ENCODE peak calls at places on chromosomes 4 and X, in five cellular contexts. B is neural progenitor cell, O is lung, C is Peyer's patch, J is hepatocyte. K is an unnamed sample.

GRCh38 chr4:167887726-167888125 is 204.6 kb upstream of the ANXA10 start:
- DNase-seq in C (no peak), O (no peak), B (peak; percentile 76), J (no peak), K (no peak)

GRCh38 chrX:22194207-22194606 is 78.5 kb upstream of the CBLL2 start:
- DNase-seq in B (no peak), J (no peak), O (no peak), C (no peak), K (no peak)

GRCh38 chrX:46588263-46588662 is 14.7 kb downstream of the CHST7 start:
- DNase-seq in O (no peak), B (no peak), C (peak; percentile 58), J (no peak), K (peak; percentile 37)

GRCh38 chrX:129934461-129934860 is 28.5 kb downstream of the UTP14A start:
- DNase-seq in J (no peak), B (peak; percentile 22), C (no peak), O (no peak), K (no peak)

GRCh38 chr4:73868206-73869129 is 725 bp upstream of the CXCL1 start:
- DNase-seq in O (no peak), B (no peak), J (no peak), C (no peak), K (no peak)

GRCh38 chrX:40057405-40057804 is 40.4 kb downstream of the BCOR start:
- DNase-seq in B (peak; percentile 33), O (no peak), C (no peak), J (no peak), K (no peak)

GRCh38 chr4:56276547-56276946 is 110.7 kb downstream of the AASDH start:
- DNase-seq in B (no peak), O (no peak), J (no peak), C (peak; percentile 65), K (no peak)

GRCh38 chr4:63757919-63758318 is 651.3 kb downstream of the TECRL start:
- DNase-seq in J (no peak), C (no peak), B (no peak), O (no peak), K (no peak)

GRCh38 chr4:64715741-64716140 is 306.5 kb upstream of the TECRL start:
- DNase-seq in J (no peak), B (no peak), O (no peak), C (no peak), K (no peak)

GRCh38 chrX:13179100-13179499 is 134.7 kb upstream of the FAM9C start:
- DNase-seq in O (no peak), C (no peak), J (no peak), B (no peak), K (no peak)

GRCh38 chr4:152128356-152128755 is 367.5 kb upstream of the GATB start:
- DNase-seq in O (no peak), B (no peak), C (no peak), J (no peak), K (no peak)

GRCh38 chr4:8040607-8041006 is 100.9 kb upstream of the AFAP1 start:
- DNase-seq in O (no peak), J (no peak), B (no peak), C (no peak), K (no peak)

GRCh38 chrX:12874599-12874998 is 7.7 kb downstream of the TLR7 start:
- DNase-seq in C (no peak), J (no peak), B (no peak), O (no peak), K (no peak)

GRCh38 chrX:26262121-26262523 is 46.2 kb downstream of the MAGEB5 start:
- DNase-seq in B (no peak), O (no peak), C (no peak), J (no peak), K (no peak)

GRCh38 chrX:2458309-2458708 is 42.5 kb downstream of the DHRSX start:
- DNase-seq in B (no peak), J (no peak), O (no peak), C (no peak), K (no peak)

GRCh38 chr4:83617371-83618021 is 81.6 kb downstream of the GPAT3 start:
- DNase-seq in C (no peak), O (no peak), J (peak; percentile 16), B (no peak), K (no peak)

GRCh38 chrX:42093756-42094155 is 170.4 kb upstream of the CASK start:
- DNase-seq in C (no peak), B (no peak), O (no peak), J (peak; percentile 10), K (peak; percentile 58)

GRCh38 chr4:3284734-3285557 is 7.9 kb upstream of the RGS12 start:
- DNase-seq in B (no peak), J (no peak), O (no peak), C (peak; percentile 39), K (no peak)

GRCh38 chr4:76758290-76758882 is 139.6 kb downstream of the SOWAHB start:
- DNase-seq in O (no peak), B (peak; percentile 51), C (no peak), J (peak; percentile 65), K (no peak)

GRCh38 chr4:186134254-186134653 is 29.8 kb downstream of the FAM149A start:
- DNase-seq in C (no peak), B (no peak), O (no peak), J (no peak), K (peak; percentile 20)

GRCh38 chr4:170589597-170590191 is 499.9 kb upstream of the AADAT start:
- DNase-seq in O (no peak), B (peak; percentile 24), J (peak; percentile 60), C (no peak), K (no peak)

GRCh38 chr4:101288365-101289145 is 58.8 kb downstream of the PPP3CA start:
- DNase-seq in B (no peak), O (no peak), J (no peak), C (no peak), K (no peak)

GRCh38 chr4:147096667-147097604 is 151.3 kb upstream of the TTC29 start:
- DNase-seq in B (peak; percentile 60), O (no peak), C (no peak), J (peak; percentile 61), K (peak; percentile 53)

GRCh38 chr4:41358626-41359025 is 101.9 kb downstream of the UCHL1 start:
- DNase-seq in B (no peak), C (no peak), J (no peak), O (peak; percentile 67), K (no peak)

GRCh38 chr4:31325300-31325699 is 605.1 kb downstream of the PCDH7 start:
- DNase-seq in C (no peak), J (no peak), O (no peak), B (no peak), K (no peak)

GRCh38 chr4:81747242-81747930 is 275.7 kb upstream of the RASGEF1B start:
- DNase-seq in B (no peak), J (no peak), C (no peak), O (no peak), K (no peak)

DNA sequence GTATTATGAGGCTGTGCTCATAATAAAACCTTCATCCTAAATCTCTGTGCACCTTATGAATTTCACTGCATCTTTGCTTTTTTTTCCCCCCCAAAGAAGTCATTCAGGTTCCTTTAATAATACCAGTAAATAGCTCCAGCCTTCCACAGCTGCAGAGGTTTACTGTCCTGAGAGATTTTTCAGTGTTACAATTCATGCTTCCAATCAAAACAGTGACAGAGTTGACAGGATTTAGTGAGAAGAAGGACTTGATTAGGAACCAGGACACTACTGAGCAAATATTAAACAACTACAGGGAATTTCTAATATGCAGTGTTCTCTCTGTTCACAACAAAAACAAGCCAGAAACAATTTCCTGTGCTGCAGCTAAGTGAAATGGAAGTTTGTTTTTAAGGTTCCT is 149.1 kb downstream of the RASL11B start:
- DNase-seq in J (no peak), B (no peak), O (no peak), C (no peak), K (no peak)
- H3K4me3 ChIP-seq in J (no peak overlapping the region), B (no peak overlapping the region), O (no peak overlapping the region), C (no peak overlapping the region), K (no peak overlapping the region)

DNA sequence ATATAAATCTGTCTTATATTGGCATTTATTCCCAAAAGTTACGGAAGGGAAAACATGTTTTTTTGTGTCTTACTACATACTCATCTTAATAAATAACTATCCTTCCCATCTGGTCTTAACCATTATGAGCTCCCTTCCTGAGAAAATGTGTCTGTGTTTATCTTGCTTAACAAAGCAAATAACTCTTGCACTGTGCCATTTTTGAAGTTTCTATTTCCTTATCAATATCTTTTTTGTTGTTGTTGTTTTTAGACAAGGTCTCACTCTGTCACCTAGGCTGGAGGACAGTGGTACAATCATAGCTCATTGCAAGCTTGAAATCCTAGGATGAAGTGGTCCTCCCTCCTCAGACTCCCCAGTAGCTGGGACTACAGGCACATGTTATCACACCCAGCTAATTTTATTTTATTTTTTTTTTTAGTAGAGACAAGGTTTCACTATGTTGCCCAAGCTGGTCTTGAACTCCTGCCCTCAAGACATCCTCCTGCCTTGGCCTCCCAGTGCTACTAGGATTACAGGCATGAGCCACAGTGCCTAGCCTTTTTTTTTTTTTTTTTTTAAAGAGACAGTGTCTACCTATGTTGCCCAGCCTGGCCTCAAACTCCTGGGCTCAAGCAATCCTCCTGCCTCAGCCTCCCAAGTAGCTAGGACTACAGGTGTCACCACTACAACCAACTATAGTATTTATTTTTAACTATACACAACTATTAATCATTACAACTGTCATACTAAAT is 36.9 kb downstream of the CNOT6L start:
- DNase-seq in O (no peak), B (no peak), J (no peak), C (no peak), K (no peak)
- H3K27ac ChIP-seq in O (no peak overlapping the region), B (no peak overlapping the region), J (no peak overlapping the region), C (no peak overlapping the region), K (peak overlapping the region; percentile 14)

DNA sequence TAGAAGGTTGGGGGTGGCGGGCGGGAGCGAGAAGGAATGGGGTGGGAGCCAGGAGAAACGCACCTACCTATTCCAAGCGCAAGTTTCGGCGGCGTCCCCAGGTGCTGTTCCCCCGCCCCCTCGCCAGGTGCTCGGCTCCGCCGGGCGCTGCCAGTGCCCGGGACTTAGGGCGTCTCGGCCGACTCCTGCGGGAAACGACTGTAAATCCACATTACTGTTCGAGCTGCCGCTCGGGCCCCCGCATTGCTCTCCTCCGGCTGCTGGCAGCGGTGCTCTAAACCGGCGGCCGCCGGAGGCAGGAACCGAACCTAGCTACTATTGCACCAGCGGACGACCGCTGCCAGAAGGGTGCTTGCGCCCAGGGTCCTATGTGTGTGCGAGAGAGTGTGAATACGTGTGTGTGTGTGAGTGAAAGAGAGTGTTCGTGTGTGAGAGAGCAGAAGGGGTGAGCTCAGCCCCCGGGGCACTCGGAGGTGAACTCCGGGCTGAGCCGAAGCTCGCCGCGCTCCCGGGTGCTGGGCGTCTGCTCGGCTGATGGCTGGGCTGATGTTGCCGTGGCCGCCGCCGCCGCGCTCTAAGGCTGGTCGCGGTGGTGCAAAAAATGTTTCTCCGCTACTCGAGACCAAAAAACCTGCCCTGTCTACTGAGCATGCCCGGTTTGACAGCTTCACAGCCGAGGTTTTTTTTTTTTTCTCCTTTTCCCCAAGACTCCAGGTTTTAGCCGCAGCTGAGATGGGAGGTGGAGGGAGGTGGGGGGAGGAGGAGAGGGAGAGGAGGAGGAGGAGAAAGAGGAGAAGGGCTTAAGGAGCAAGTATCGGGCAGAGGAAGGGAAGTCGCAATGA is 115.7 kb upstream of the TEX13C start:
- DNase-seq in O (no peak), J (peak; percentile 41), B (peak; percentile 70), C (no peak), K (no peak)
- H3K4me3 ChIP-seq in O (no peak overlapping the region), J (peak overlapping the region; percentile 21), B (peak overlapping the region; percentile 41), C (no peak overlapping the region), K (no peak overlapping the region)

DNA sequence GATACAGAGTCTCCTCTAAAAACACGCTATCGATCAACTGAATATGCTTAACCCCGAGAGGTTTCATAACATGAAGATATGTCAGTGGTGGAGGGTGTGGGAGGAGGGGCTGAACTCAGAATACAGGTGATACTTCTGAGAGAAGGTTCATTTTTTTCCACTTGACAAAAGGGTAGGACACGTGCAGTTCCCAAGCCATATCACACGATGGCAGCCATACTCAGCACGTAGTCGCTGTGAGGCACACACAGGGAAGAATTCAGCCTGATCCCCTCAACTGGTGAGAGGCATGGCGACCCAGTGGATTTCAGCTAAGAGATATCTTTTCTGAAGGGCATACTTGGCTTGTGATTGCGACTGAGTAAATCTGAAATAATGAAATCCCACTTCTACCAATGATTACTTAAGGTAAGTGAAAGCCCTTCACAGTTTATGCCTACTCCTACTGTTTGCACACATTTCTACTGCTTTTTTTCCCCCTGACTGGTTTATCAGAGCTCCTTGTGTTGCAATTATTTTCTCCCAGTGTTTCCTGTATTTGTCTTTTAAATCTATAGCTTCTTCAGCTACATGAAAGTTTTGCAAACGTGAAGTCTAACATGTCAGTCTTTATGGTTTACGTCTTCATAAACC is 133.1 kb downstream of the CORIN start:
- DNase-seq in O (peak; percentile 42), B (peak; percentile 80), J (peak; percentile 69), C (no peak), K (no peak)
- H3K27ac ChIP-seq in O (peak overlapping the region; percentile 17), B (no peak overlapping the region), J (no peak overlapping the region), C (no peak overlapping the region), K (no peak overlapping the region)

K was measured in CD4-positive, CD25-positive, alpha-beta regulatory T cell.